ENCODE peak calls at places on chromosomes 5 and 9, in seven cellular contexts. N is psoas muscle, R is stomach, W is brain microvascular endothelial cell, M is HL-60, B is neuronal stem cell, L is transverse colon. O is an unnamed sample.
A peak's percentile ranks its signal among the peaks of the same experiment; 100 is the strongest.

GRCh38 chr9:4833781-4834560 is 41.2 kb downstream of the RCL1 start:
- DNase-seq in N (no peak), R (no peak), W (no peak), M (no peak), B (no peak), L (no peak), O (no peak)

GRCh38 chr5:150438873-150439546 is 10.5 kb downstream of the RPS14 start:
- DNase-seq in N (no peak), R (no peak), W (no peak), M (no peak), B (no peak), L (no peak), O (no peak)

GRCh38 chr9:36690769-36691168 is 118.1 kb downstream of the MELK start:
- DNase-seq in N (no peak), R (no peak), W (no peak), M (no peak), B (no peak), L (no peak), O (no peak)

GRCh38 chr9:81649475-81649874 is 39.9 kb downstream of the TLE1 start:
- DNase-seq in N (no peak), R (no peak), W (no peak), M (no peak), B (peak; percentile 66), L (peak; percentile 19), O (no peak)

GRCh38 chr5:93428868-93429267 is 152.2 kb downstream of the NR2F1-AS1 start:
- DNase-seq in N (no peak), R (no peak), W (peak; percentile 57), M (no peak), B (no peak), L (no peak), O (no peak)

GRCh38 chr9:89178162-89179120 is at the start of gene SHC3:
- DNase-seq in N (peak; percentile 18), R (no peak), W (peak; percentile 41), M (no peak), B (peak; percentile 41), L (no peak), O (no peak)

GRCh38 chr5:30804739-30805313 is 388.7 kb upstream of the CDH6 start:
- DNase-seq in N (no peak), R (no peak), W (peak; percentile 76), M (no peak), B (no peak), L (no peak), O (peak; percentile 11)

GRCh38 chr5:33439905-33440481 is 772 bp upstream of the TARS1 start:
- DNase-seq in N (no peak), R (no peak), W (no peak), M (no peak), B (no peak), L (no peak), O (no peak)

GRCh38 chr5:21154526-21154925 is 1166.5 kb upstream of the CDH18 start:
- DNase-seq in N (no peak), R (no peak), W (no peak), M (no peak), B (no peak), L (no peak), O (no peak)

GRCh38 chr9:74577956-74578355 is 80.8 kb downstream of the RORB start:
- DNase-seq in N (no peak), R (no peak), W (no peak), M (no peak), B (no peak), L (no peak), O (no peak)

GRCh38 chr5:155052532-155052931 is 39.0 kb downstream of the KIF4B start:
- DNase-seq in N (no peak), R (no peak), W (no peak), M (no peak), B (no peak), L (no peak), O (no peak)

GRCh38 chr5:126044111-126044668 is 379.0 kb upstream of the GRAMD2B start:
- DNase-seq in N (no peak), R (no peak), W (peak; percentile 88), M (no peak), B (peak; percentile 15), L (no peak), O (peak; percentile 6)

GRCh38 chr9:69771775-69772418 is 12.1 kb upstream of the PTAR1 start:
- DNase-seq in N (no peak), R (no peak), W (peak; percentile 54), M (no peak), B (no peak), L (no peak), O (no peak)

GRCh38 chr5:155260798-155261197 is 247.2 kb downstream of the KIF4B start:
- DNase-seq in N (no peak), R (no peak), W (no peak), M (no peak), B (peak; percentile 26), L (no peak), O (no peak)

GRCh38 chr9:93650448-93650847 is 74.1 kb downstream of the PHF2 start:
- DNase-seq in N (no peak), R (peak; percentile 22), W (no peak), M (no peak), B (no peak), L (peak; percentile 6), O (no peak)

GRCh38 chr5:142839711-142840441 is 69.7 kb downstream of the ARHGAP26 start:
- DNase-seq in N (peak; percentile 74), R (no peak), W (no peak), M (no peak), B (no peak), L (peak; percentile 35), O (no peak)

GRCh38 chr9:26656003-26656940 is 236.3 kb downstream of the CAAP1 start:
- DNase-seq in N (no peak), R (no peak), W (peak; percentile 7), M (no peak), B (peak; percentile 35), L (no peak), O (no peak)
- H3K4me3 ChIP-seq in N (no peak overlapping the region), R (no peak overlapping the region), W (peak overlapping the region; percentile 12), M (no peak overlapping the region), B (no peak overlapping the region), L (no peak overlapping the region), O (no peak overlapping the region)

GRCh38 chr9:105295151-105295550 is 50.7 kb downstream of the SLC44A1 start:
- DNase-seq in N (no peak), R (no peak), W (no peak), M (no peak), B (no peak), L (no peak), O (no peak)

GRCh38 chr9:105293408-105293807 is 49.0 kb downstream of the SLC44A1 start:
- DNase-seq in N (no peak), R (no peak), W (no peak), M (no peak), B (no peak), L (no peak), O (no peak)

GRCh38 chr9:105290401-105290800 is 46.0 kb downstream of the SLC44A1 start:
- DNase-seq in N (no peak), R (no peak), W (no peak), M (peak; percentile 10), B (no peak), L (no peak), O (no peak)

GRCh38 chr9:105291422-105291859 is 47.0 kb downstream of the SLC44A1 start:
- DNase-seq in N (no peak), R (no peak), W (no peak), M (peak; percentile 43), B (no peak), L (no peak), O (no peak)

DNA sequence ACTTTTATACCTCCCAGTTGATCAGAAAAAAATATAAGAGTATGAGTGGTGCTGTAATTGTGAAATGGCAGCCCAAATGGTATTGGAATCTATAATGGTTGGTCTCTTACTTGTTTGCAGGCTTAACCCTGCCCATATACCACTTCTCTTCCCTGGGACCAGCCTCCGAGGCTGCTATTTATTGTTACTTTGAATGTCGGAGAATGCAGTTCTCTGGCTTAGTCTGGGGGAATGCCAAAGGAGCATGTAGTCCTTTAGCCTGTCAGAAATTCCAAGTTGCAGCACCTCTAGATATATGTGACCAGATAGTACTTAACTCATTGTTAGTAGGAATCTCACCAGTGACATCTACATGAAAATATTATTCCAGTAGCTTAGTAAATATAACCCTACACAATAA is 47.5 kb downstream of the SLC44A1 start:
- DNase-seq in N (no peak), R (no peak), W (no peak), M (no peak), B (no peak), L (no peak), O (no peak)
- H3K27ac ChIP-seq in N (no peak overlapping the region), R (no peak overlapping the region), W (no peak overlapping the region), M (no peak overlapping the region), B (no peak overlapping the region), L (no peak overlapping the region), O (no peak overlapping the region)

DNA sequence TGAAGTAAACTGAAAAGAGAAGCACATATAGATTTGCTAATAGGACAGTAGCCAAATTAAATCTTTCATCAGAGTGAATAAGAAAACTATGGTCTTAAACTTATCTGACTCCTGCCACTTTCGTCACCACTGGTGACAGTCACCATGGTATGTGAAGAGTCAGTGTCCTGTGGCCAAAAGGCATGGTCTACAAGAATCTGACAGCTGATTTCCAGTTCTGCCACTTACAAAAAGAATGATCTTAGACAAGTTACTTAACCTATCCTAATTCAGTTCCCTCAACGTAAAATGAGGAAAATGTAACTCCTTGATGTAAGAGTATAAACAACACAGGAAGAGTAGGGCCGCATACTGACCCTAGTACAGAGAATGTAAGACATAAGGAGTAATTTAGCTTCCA is 102.0 kb downstream of the LPAR1 start:
- DNase-seq in N (no peak), R (no peak), W (no peak), M (no peak), B (no peak), L (no peak), O (no peak)
- H3K27me3 ChIP-seq in N (no peaks in the 10 kb centered on the region), R (no peaks in the 10 kb centered on the region), W (no peaks in the 10 kb centered on the region), M (no peaks in the 10 kb centered on the region), B (no peaks in the 10 kb centered on the region), L (no peaks in the 10 kb centered on the region), O (no peaks in the 10 kb centered on the region)

DNA sequence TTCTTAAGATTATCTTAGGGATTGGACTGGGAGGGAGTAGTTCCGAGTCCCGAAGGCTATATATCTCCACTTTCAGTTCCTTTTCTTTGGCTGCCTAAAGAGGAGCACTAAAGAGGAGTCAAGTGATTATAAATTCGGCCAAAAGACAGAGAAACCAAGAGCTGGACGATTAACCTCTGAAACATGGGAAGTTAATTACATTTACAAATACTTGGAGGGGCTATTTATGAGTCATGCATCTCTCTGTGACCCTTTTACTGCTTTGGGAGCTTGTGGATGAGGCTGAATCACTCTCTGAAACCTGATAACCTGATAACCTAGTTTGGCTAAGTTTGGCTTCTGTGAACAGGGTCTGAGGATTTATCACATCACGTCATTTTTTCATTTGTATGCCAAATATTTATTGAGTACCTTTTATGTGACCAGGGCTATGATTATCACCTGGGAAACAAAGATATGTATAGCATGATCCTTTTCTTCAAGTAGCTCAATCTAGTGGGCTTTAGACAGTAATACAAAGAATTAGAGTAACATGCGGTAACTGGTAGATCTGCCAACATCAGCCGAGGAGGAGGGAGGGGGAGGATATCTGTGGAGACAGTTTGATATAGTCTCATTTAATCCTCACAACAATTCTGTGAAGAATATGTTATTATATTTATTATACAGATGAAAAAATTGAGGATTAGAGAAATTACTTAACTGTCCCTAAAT is 180.9 kb downstream of the CD180 start:
- DNase-seq in N (no peak), R (no peak), W (peak; percentile 37), M (no peak), B (no peak), L (no peak), O (peak; percentile 46)
- H3K4me3 ChIP-seq in N (peak overlapping the region; percentile 59), R (peak overlapping the region; percentile 30), W (no peak overlapping the region), M (no peak overlapping the region), B (no peak overlapping the region), L (peak overlapping the region; percentile 17), O (peak overlapping the region; percentile 31)

O was measured in AG04450.